ENCODE peak calls at places on chromosome 22, in five cellular contexts. K, R, N, I and D are unnamed samples.

GRCh38 chr22:30396871-30397655 is at the start of gene SEC14L2:
- DNase-seq in K (peak; percentile 41), R (peak; percentile 37), N (peak; percentile 88), I (no peak), D (no peak)

GRCh38 chr22:48004038-48004437 is 1241.6 kb downstream of the TBC1D22A start:
- DNase-seq in K (no peak), R (no peak), N (no peak), I (no peak), D (no peak)

GRCh38 chr22:26109686-26110315 is 59.5 kb upstream of the SEZ6L start:
- DNase-seq in K (no peak), R (no peak), N (no peak), I (no peak), D (no peak)

GRCh38 chr22:29912605-29913398 is 29.8 kb downstream of the MTMR3 start:
- DNase-seq in K (no peak), R (peak; percentile 72), N (no peak), I (peak; percentile 74), D (peak; percentile 35)

GRCh38 chr22:25645266-25645665 is 80.8 kb downstream of the GRK3 start:
- DNase-seq in K (no peak), R (no peak), N (no peak), I (peak; percentile 34), D (no peak)

GRCh38 chr22:32564170-32565001 is 89.8 kb downstream of the FBXO7 start:
- DNase-seq in K (no peak), R (peak; percentile 68), N (no peak), I (peak; percentile 61), D (no peak)

GRCh38 chr22:44246615-44247326 is 66.0 kb downstream of the SHISAL1 start:
- DNase-seq in K (no peak), R (no peak), N (no peak), I (no peak), D (no peak)

GRCh38 chr22:27163162-27164137 is 506.1 kb downstream of the MIAT start:
- DNase-seq in K (no peak), R (no peak), N (no peak), I (no peak), D (no peak)

GRCh38 chr22:18905540-18906409 is at the start of gene DGCR6:
- DNase-seq in K (no peak), R (no peak), N (no peak), I (no peak), D (no peak)

GRCh38 chr22:22182218-22182989 is 62.2 kb upstream of the VPREB1 start:
- DNase-seq in K (no peak), R (no peak), N (no peak), I (no peak), D (no peak)

GRCh38 chr22:43243275-43243768 is 56.4 kb upstream of the TTLL12 start:
- DNase-seq in K (no peak), R (no peak), N (no peak), I (no peak), D (no peak)

GRCh38 chr22:43244803-43245527 is 58.0 kb upstream of the TTLL12 start:
- DNase-seq in K (no peak), R (no peak), N (no peak), I (no peak), D (no peak)

GRCh38 chr22:43241699-43242386 is 54.9 kb upstream of the TTLL12 start:
- DNase-seq in K (no peak), R (no peak), N (no peak), I (no peak), D (no peak)

GRCh38 chr22:43242627-43243026 is 55.7 kb upstream of the TTLL12 start:
- DNase-seq in K (no peak), R (no peak), N (no peak), I (no peak), D (no peak)

GRCh38 chr22:43244385-43244784 is 57.5 kb upstream of the TTLL12 start:
- DNase-seq in K (no peak), R (no peak), N (no peak), I (no peak), D (no peak)
- TF ChIP-seq CTCF in K (no peak), R (peak; percentile 31), N (no peak), I (no peak), D (no peak)

DNA sequence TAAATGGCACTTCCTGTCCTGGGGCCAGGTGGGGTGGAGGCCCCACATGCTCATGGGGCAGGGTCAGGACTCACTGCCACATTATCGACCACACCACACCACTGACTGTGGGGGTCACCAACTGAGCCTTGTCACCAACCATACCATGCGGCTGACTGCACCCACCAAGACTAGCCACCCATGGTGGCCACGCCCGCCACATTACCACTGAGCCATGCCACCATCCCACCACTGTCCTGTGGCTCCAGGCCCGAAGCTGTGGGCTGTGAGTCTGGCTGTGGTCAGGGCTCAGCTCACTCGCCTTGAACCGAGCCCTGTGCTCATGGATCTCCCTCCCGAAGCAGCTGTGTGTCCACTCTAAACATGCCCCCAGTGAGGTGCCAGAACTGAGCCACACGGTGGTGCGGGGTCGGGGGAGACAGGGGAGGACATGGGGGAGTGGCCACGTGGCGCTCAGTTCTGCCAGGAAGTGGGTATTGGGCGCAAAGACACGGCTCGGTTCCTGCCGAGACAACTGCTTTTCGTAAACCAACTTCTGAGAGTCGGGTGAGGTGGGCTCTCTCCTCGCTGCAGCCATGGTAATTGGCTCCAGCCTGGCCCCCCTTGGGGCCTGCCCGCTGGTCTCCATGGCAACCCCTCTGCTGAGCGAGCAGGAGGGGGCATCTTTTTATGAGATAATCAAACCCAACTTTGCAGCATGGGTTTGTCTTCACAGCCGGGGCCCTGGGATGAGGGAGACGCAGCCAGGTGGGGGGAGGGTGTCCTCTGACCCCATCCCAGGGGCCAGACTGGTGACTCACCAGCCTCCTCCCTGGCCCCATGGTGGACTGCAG is 23.2 kb downstream of the RTN4R start:
- DNase-seq in K (no peak), R (no peak), N (no peak), I (no peak), D (no peak)
- TF ChIP-seq CTCF in K (no peak), R (no peak), N (no peak), I (no peak), D (no peak)

GRCh38 chr22:45332001-45332400 is 22.3 kb downstream of the FAM118A start:
- DNase-seq in K (no peak), R (no peak), N (no peak), I (no peak), D (no peak)
- TF ChIP-seq CTCF in K (no peak), R (no peak), N (no peak), I (no peak), D (no peak)

GRCh38 chr22:37254867-37255233 is 10.8 kb upstream of the RAC2 start:
- DNase-seq in K (no peak), R (peak; percentile 22), N (no peak), I (peak; percentile 47), D (peak; percentile 42)

GRCh38 chr22:37255558-37256006 is 11.5 kb upstream of the RAC2 start:
- DNase-seq in K (no peak), R (no peak), N (no peak), I (no peak), D (no peak)

GRCh38 chr22:37254206-37254866 is 10.3 kb upstream of the RAC2 start:
- DNase-seq in K (no peak), R (peak; percentile 67), N (peak; percentile 5), I (peak; percentile 73), D (peak; percentile 59)

GRCh38 chr22:37256075-37256726 is 12.1 kb upstream of the RAC2 start:
- DNase-seq in K (no peak), R (no peak), N (peak; percentile 55), I (no peak), D (no peak)

GRCh38 chr22:37253164-37253660 is 9.1 kb upstream of the RAC2 start:
- DNase-seq in K (no peak), R (no peak), N (no peak), I (no peak), D (no peak)
- TF ChIP-seq CTCF in K (no peak), R (peak; percentile 25), N (no peak), I (peak; percentile 59), D (peak; percentile 27)

DNA sequence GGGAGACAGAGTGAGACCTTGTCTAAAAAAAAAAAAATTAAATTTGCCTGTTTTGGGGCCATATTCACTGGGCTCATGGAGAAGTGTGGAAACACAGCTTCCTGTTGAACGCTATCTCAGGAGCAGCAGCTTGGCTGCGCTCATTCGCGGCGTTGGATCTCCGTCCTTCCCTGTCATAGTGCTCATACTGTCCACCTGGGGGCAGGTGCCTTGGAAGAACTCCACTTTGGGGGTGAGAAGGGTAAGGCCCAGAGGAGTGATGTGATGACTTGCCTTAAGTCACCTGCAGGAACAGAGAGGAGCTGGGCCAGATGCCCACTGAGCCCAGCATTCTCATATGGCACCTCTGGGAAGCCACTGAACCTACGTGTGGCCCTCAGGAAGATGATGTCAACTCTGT is 82.8 kb downstream of the CABIN1 start:
- DNase-seq in K (no peak), R (no peak), N (peak; percentile 15), I (no peak), D (no peak)
- TF ChIP-seq CTCF in K (no peak), R (peak; percentile 28), N (no peak), I (peak; percentile 8), D (no peak)

DNA sequence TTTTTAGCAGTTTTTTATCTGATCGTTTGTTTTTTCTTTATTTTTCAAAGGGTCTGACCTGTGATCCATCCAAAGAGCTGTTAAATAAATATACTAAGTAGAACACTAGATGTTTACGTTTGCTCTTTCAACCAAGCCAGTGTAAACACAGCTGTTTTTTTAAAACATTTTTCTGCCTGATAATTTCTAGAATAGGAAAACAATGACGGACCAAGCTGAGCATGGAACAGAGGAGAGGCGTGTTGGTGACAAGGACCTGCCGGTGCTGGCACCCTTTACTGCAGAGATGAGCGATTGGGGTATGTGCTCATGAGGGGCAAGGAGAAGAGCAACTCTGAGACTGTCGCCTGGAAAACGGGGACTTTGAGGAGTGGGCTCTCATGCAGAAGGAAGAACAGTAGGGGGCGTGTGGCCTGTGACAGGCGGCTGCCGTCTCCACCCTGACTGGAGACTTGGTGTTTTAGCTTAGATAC is 28.6 kb upstream of the PANX2 start:
- DNase-seq in K (peak; percentile 42), R (no peak), N (no peak), I (no peak), D (no peak)
- TF ChIP-seq CTCF in K (no peak), R (peak; percentile 27), N (no peak), I (peak; percentile 40), D (peak; percentile 41)

DNA sequence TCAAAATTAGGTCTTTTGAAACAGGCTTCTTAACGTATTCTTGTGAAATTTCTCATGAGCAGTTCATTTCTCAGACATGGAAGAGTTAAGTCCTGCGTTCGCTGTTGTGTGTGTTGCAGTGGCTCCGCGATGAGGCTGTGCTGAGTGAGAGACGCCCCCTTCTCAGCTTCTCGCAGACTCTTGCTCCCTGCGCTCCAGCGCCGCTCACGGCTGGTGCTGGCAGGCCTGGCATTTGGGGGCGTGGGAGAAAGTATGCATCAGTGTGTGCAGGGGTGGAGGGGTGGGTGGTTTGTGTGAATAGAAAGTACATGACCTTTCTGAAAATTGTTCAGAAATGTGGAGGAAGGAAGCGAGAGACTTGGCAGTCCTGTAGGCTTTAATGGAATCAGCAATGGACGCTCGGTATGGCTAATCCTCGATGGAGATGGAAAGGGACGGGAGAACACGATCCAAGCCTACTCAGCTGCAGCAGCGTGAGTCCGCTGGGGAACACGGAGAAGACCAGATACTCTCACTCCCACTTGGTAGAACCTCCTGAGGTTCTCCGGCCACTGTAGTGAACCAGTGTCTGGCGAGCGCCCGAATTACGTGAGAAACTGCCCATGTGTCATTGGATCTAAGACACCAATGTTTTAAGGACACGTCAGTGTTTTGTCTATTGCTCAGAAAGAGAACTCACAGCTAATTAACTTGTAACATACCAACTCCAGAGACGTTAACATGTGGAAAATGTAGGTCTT is 5.9 kb downstream of the TAB1 start:
- DNase-seq in K (no peak), R (peak; percentile 57), N (no peak), I (peak; percentile 75), D (peak; percentile 58)
- TF ChIP-seq CTCF in K (no peak), R (no peak), N (no peak), I (peak; percentile 61), D (peak; percentile 50)

GRCh38 chr22:28799834-28800307 is 498 bp downstream of the XBP1 start:
- DNase-seq in K (peak; percentile 69), R (peak; percentile 22), N (peak; percentile 87), I (peak; percentile 24), D (peak; percentile 13)
- TF ChIP-seq CTCF in K (no peak), R (no peak), N (no peak), I (no peak), D (no peak)

GRCh38 chr22:41589260-41589600 is 410 bp downstream of the PMM1 start:
- DNase-seq in K (peak; percentile 27), R (no peak), N (no peak), I (no peak), D (no peak)
- TF ChIP-seq CTCF in K (no peak), R (no peak), N (no peak), I (no peak), D (no peak)